ENCODE peak calls at places on chromosomes 1 and 21, in six cellular contexts. G is H1, B is Peyer's patch, E is small intestine, L is K562, W is left lung. V is an unnamed sample.

GRCh38 chr1:31503581-31503980 is 72.7 kb upstream of the TINAGL1 start:
- DNase-seq in G (no peak), B (no peak), E (no peak), L (no peak), W (no peak), V (no peak)

GRCh38 chr21:44793269-44794030 is 8.2 kb downstream of the UBE2G2 start:
- DNase-seq in G (no peak), B (no peak), E (peak; percentile 83), L (peak; percentile 87), W (peak; percentile 86), V (peak; percentile 67)

GRCh38 chr1:211036701-211037494 is 97.0 kb downstream of the KCNH1 start:
- DNase-seq in G (no peak), B (no peak), E (no peak), L (peak; percentile 31), W (no peak), V (no peak)

GRCh38 chr1:197249324-197249723 is 18.7 kb upstream of the CRB1 start:
- DNase-seq in G (no peak), B (no peak), E (no peak), L (no peak), W (no peak), V (no peak)

GRCh38 chr21:46668381-46668780 is 32.9 kb downstream of the PRMT2 start:
- DNase-seq in G (no peak), B (no peak), E (no peak), L (no peak), W (no peak), V (no peak)

GRCh38 chr1:79105499-79105898 is 99.0 kb upstream of the ADGRL4 start:
- DNase-seq in G (no peak), B (no peak), E (no peak), L (no peak), W (no peak), V (no peak)

GRCh38 chr1:107486365-107486764 is 345.5 kb downstream of the NTNG1 start:
- DNase-seq in G (no peak), B (no peak), E (no peak), L (no peak), W (no peak), V (no peak)

GRCh38 chr21:45819478-45820170 is 161.9 kb upstream of the COL6A1 start:
- DNase-seq in G (no peak), B (no peak), E (no peak), L (no peak), W (no peak), V (no peak)

GRCh38 chr1:36881071-36881405 is 153.3 kb downstream of the GRIK3 start:
- DNase-seq in G (no peak), B (no peak), E (no peak), L (no peak), W (no peak), V (peak; percentile 4)

GRCh38 chr1:172903581-172904220 is 147.0 kb downstream of the TNFSF18 start:
- DNase-seq in G (no peak), B (no peak), E (no peak), L (no peak), W (no peak), V (no peak)

GRCh38 chr1:230163719-230164118 is 96.7 kb downstream of the GALNT2 start:
- DNase-seq in G (no peak), B (no peak), E (no peak), L (no peak), W (no peak), V (peak; percentile 17)

GRCh38 chr1:201896951-201897391 is 8.3 kb downstream of the SHISA4 start:
- DNase-seq in G (no peak), B (no peak), E (no peak), L (no peak), W (no peak), V (no peak)
- H3K27ac ChIP-seq in G (no peak overlapping the region), B (no peak overlapping the region), E (peak overlapping the region; percentile 65), L (no peak overlapping the region), W (no peak overlapping the region), V (no peak overlapping the region)

GRCh38 chr1:228149341-228150020 is at the start of gene GJC2:
- DNase-seq in G (no peak), B (peak; percentile 46), E (no peak), L (peak; percentile 83), W (peak; percentile 65), V (peak; percentile 67)

GRCh38 chr1:228148196-228148861 is 1.4 kb upstream of the GJC2 start:
- DNase-seq in G (no peak), B (peak; percentile 38), E (no peak), L (no peak), W (peak; percentile 65), V (peak; percentile 27)

GRCh38 chr1:228146761-228147693 is 2.7 kb upstream of the GJC2 start:
- DNase-seq in G (no peak), B (peak; percentile 41), E (no peak), L (no peak), W (peak; percentile 75), V (no peak)

GRCh38 chr1:228148971-228149340 is 774 bp upstream of the GJC2 start:
- DNase-seq in G (no peak), B (peak; percentile 31), E (no peak), L (no peak), W (peak; percentile 59), V (no peak)

DNA sequence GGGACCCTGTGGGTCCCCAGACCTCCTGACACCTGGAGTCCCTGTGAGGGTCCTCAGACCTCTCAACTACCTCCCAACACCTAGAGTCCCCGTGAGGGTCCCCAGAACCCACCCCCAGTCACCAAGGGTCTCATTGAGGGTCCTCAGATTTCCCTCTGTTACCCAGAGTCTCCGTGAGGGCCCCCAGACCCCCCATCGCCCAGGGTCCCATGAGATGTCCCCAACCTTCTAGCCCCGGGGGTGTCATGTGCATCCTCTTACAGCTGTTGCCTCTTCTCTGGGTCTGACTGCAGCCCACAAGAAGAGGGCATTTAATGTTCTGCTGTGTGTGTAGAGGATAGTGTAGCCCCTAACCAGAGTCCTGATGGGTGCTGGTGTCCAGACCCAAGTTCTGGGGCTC is 2.0 kb upstream of the GJC2 start:
- DNase-seq in G (no peak), B (no peak), E (no peak), L (no peak), W (peak; percentile 23), V (no peak)
- H3K27ac ChIP-seq in G (no peak overlapping the region), B (no peak overlapping the region), E (no peak overlapping the region), L (no peak overlapping the region), W (peak overlapping the region; percentile 79), V (no peak overlapping the region)

GRCh38 chr1:164575356-164575755 is 16.4 kb downstream of the PBX1 start:
- DNase-seq in G (no peak), B (no peak), E (no peak), L (no peak), W (no peak), V (no peak)

GRCh38 chr1:164578474-164579200 is 19.7 kb downstream of the PBX1 start:
- DNase-seq in G (no peak), B (no peak), E (no peak), L (no peak), W (no peak), V (peak; percentile 60)

GRCh38 chr1:164579346-164579745 is 20.4 kb downstream of the PBX1 start:
- DNase-seq in G (no peak), B (no peak), E (no peak), L (no peak), W (no peak), V (no peak)

GRCh38 chr1:164576311-164577271 is 17.6 kb downstream of the PBX1 start:
- DNase-seq in G (no peak), B (no peak), E (no peak), L (no peak), W (peak; percentile 69), V (peak; percentile 56)

DNA sequence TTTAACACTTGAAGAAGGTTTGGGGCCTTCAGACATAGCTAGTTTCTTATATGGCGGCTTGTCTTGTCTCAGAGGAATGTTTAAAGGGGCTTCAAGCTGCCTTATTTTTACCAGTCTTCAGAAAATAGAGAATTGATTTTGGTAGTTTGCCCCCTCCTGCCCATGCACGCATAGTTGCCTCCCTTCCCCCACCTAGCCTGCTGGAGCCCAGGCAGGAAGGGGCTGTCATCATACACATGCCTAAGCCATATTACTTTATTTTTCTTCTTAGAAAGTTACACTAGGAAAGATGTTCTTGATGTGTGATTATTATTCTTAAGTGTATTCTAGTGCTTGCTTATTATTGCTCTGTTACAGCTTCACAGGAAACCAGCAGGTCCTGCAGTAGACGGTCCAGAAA is 18.3 kb downstream of the PBX1 start:
- DNase-seq in G (no peak), B (no peak), E (no peak), L (no peak), W (no peak), V (no peak)
- H3K27ac ChIP-seq in G (no peak overlapping the region), B (no peak overlapping the region), E (no peak overlapping the region), L (no peak overlapping the region), W (peak overlapping the region; percentile 57), V (no peak overlapping the region)

GRCh38 chr1:116475850-116476218 is 95.0 kb downstream of the CD58 start:
- DNase-seq in G (no peak), B (no peak), E (peak; percentile 68), L (no peak), W (no peak), V (no peak)

GRCh38 chr1:116474921-116475849 is 95.6 kb downstream of the CD58 start:
- DNase-seq in G (no peak), B (peak; percentile 89), E (peak; percentile 99), L (no peak), W (no peak), V (no peak)

GRCh38 chr1:116477428-116477827 is 93.4 kb downstream of the CD58 start:
- DNase-seq in G (no peak), B (no peak), E (peak; percentile 87), L (no peak), W (no peak), V (no peak)

GRCh38 chr1:116478621-116479020 is 92.2 kb downstream of the CD58 start:
- DNase-seq in G (no peak), B (no peak), E (no peak), L (no peak), W (no peak), V (no peak)

DNA sequence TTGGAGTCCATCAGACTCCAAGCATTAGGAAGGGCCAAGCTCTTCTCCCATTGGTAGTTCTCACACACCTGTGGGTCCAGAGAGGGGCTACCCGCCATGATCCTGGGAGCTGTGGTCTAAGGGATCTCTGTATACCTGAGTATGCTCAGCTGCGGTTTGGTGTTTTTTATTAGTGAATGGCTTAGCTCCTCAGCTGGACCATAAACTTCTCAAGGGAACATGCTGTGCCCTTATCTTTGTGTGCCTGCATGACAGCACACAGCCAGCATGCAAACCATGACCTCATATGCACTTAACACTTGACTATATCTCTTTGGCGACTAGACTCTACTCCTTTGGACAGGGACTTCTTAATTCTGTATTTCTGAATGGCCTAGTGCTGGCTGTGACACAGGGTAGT is 94.5 kb downstream of the CD58 start:
- DNase-seq in G (no peak), B (no peak), E (peak; percentile 97), L (peak; percentile 80), W (no peak), V (no peak)
- H3K27ac ChIP-seq in G (no peak overlapping the region), B (peak overlapping the region; percentile 99), E (peak overlapping the region; percentile 86), L (no peak overlapping the region), W (no peak overlapping the region), V (no peak overlapping the region)

DNA sequence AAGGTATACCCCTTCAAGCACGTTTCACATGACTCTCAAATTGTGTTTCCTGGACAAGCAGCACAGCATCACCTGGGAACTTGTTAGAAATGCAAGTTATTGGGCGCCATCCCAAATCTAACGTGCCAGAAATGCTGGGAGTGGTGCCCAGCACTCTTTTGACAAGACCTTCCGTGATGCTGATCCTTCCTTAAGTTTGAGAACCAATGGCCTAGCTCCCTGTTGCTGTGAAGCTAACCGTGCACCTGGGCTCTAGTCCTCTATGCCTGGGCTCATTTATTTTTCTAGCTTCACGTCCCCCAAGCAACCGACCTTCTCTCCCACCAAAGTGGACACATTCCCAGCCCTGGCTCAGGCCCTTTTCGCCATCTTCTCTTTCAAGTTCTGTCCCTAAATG is 4.3 kb downstream of the BEST4 start:
- DNase-seq in G (no peak), B (no peak), E (no peak), L (no peak), W (no peak), V (no peak)
- H3K27ac ChIP-seq in G (no peak overlapping the region), B (peak overlapping the region; percentile 46), E (no peak overlapping the region), L (no peak overlapping the region), W (no peak overlapping the region), V (no peak overlapping the region)

GRCh38 chr1:119767486-119767885 is 1.2 kb downstream of the HMGCS2 start:
- DNase-seq in G (no peak), B (no peak), E (peak; percentile 44), L (no peak), W (no peak), V (no peak)
- H3K27ac ChIP-seq in G (no peak overlapping the region), B (peak overlapping the region; percentile 88), E (no peak overlapping the region), L (no peak overlapping the region), W (no peak overlapping the region), V (no peak overlapping the region)